ENCODE peak calls at places on chromosomes 1 and 21, in seven cellular contexts. X is NCI-H146; M is activated CD4-positive, alpha-beta T cell treated with anti-CD3 and anti-CD28 coated beads, Interleukin-2, amount 10 ng/mL, durations not matched to agents 7 days and 5 days; O is activated naive CD4-positive, alpha-beta T cell treated with Interleukin-2 at 50 U/mL for 16 hours; T is activated CD4-positive, CD25-positive, alpha-beta regulatory T cell; G is sciatic nerve; S is H9. N is an unnamed sample.

GRCh38 chr1:212070720-212071302 is 35.3 kb downstream of the DTL start:
- DNase-seq in T (no peak), G (no peak), M (no peak), X (peak; percentile 16), O (no peak), S (no peak), N (no peak)

GRCh38 chr1:73056826-73057225 is 774.5 kb upstream of the NEGR1 start:
- DNase-seq in G (no peak), X (no peak), M (no peak), O (no peak), S (no peak), T (no peak), N (no peak)

GRCh38 chr1:11380500-11380899 is 98.5 kb upstream of the DISP3 start:
- DNase-seq in S (no peak), O (no peak), T (no peak), X (no peak), G (no peak), M (no peak), N (no peak)

GRCh38 chr1:154157520-154158306 is 2.8 kb upstream of the NUP210L start:
- DNase-seq in G (no peak), M (peak; percentile 90), S (no peak), X (no peak), T (peak; percentile 42), O (peak; percentile 73), N (no peak)

GRCh38 chr21:34965200-34966174 is 83.6 kb downstream of the RUNX1 start:
- DNase-seq in M (no peak), O (no peak), G (no peak), T (no peak), X (no peak), S (no peak), N (no peak)

GRCh38 chr1:74425669-74426068 is 86.7 kb downstream of the LRRC53 start:
- DNase-seq in O (no peak), S (no peak), X (no peak), G (no peak), M (no peak), T (no peak), N (no peak)

GRCh38 chr1:201756411-201756810 is 72.5 kb upstream of the IPO9 start:
- DNase-seq in T (no peak), G (no peak), O (no peak), S (no peak), X (no peak), M (no peak), N (no peak)

GRCh38 chr1:235888119-235888643 is 21.5 kb upstream of the LYST start:
- DNase-seq in G (no peak), S (no peak), M (peak; percentile 68), X (no peak), T (no peak), O (peak; percentile 77), N (no peak)

GRCh38 chr1:93804412-93804811 is 74.6 kb downstream of the DNTTIP2 start:
- DNase-seq in G (no peak), T (no peak), O (no peak), M (no peak), X (no peak), S (no peak), N (no peak)

GRCh38 chr1:46300673-46301405 is 2.6 kb downstream of the LRRC41 start:
- DNase-seq in G (no peak), O (no peak), T (no peak), M (no peak), S (no peak), X (no peak), N (no peak)

GRCh38 chr1:1293618-1294249 is 13.5 kb downstream of the SCNN1D start:
- DNase-seq in X (no peak), O (no peak), G (no peak), M (no peak), S (peak; percentile 81), T (no peak), N (no peak)

GRCh38 chr1:230581446-230582079 is 60.7 kb upstream of the COG2 start:
- DNase-seq in G (no peak), O (no peak), M (no peak), X (peak; percentile 75), T (no peak), S (peak; percentile 58), N (no peak)

GRCh38 chr1:173356211-173356762 is 120.8 kb upstream of the PRDX6 start:
- DNase-seq in O (no peak), X (no peak), S (no peak), T (no peak), G (no peak), M (no peak), N (no peak)

GRCh38 chr1:3001471-3002348 is 19.6 kb upstream of the ACTRT2 start:
- DNase-seq in O (no peak), S (no peak), G (peak; percentile 43), X (no peak), T (no peak), M (no peak), N (no peak)

GRCh38 chr1:156772728-156773497 is 5.6 kb downstream of the PRCC start:
- DNase-seq in G (no peak), T (no peak), S (no peak), M (no peak), O (no peak), X (no peak), N (no peak)